ENCODE peak calls at places on chromosomes 11 and 22, in seven cellular contexts. J, N, Z, M, F, B and V are unnamed samples.

GRCh38 chr11:64245401-64245796 is 1.3 kb downstream of the PPP1R14B start:
- DNase-seq in Z (no peak), N (no peak), F (no peak), B (peak; percentile 55), M (no peak), J (no peak), V (no peak)

GRCh38 chr22:40347300-40347699 is 1.0 kb downstream of the ADSL start:
- DNase-seq in J (no peak), Z (no peak), B (no peak), N (no peak), M (no peak), F (no peak), V (no peak)

GRCh38 chr11:115612331-115612730 is 108.1 kb upstream of the CADM1 start:
- DNase-seq in N (no peak), J (no peak), B (no peak), Z (no peak), F (no peak), M (no peak), V (no peak)

GRCh38 chr11:9759519-9760179 is 95.8 kb downstream of the SWAP70 start:
- DNase-seq in M (no peak), Z (peak; percentile 66), J (peak; percentile 93), F (peak; percentile 99), N (no peak), B (peak; percentile 84), V (peak; percentile 69)

GRCh38 chr11:96964661-96965060 is 574.8 kb downstream of the JRKL start:
- DNase-seq in F (no peak), Z (no peak), M (no peak), N (no peak), J (no peak), B (no peak), V (no peak)

GRCh38 chr22:49295465-49295743 is 532.3 kb downstream of the BRD1 start:
- DNase-seq in M (peak; percentile 93), Z (no peak), N (peak; percentile 3), J (no peak), F (no peak), B (no peak), V (no peak)

GRCh38 chr11:111069076-111069475 is 176.4 kb upstream of the POU2AF2 start:
- DNase-seq in F (peak; percentile 32), J (no peak), B (no peak), N (no peak), M (no peak), Z (no peak), V (no peak)

GRCh38 chr22:30902496-30903357 is 65.8 kb downstream of the MORC2 start:
- DNase-seq in M (no peak), N (no peak), Z (no peak), J (peak; percentile 29), B (no peak), F (no peak), V (no peak)

GRCh38 chr11:14539867-14540475 is 19.8 kb upstream of the PSMA1 start:
- DNase-seq in M (no peak), Z (no peak), F (no peak), B (no peak), N (no peak), J (no peak), V (no peak)

GRCh38 chr11:118928870-118929495 is 3.3 kb upstream of the BCL9L start:
- DNase-seq in B (peak; percentile 78), F (no peak), N (no peak), J (no peak), Z (no peak), M (peak; percentile 87), V (no peak)

GRCh38 chr11:212150-213100 is 4.9 kb downstream of the RIC8A start:
- DNase-seq in N (no peak), Z (no peak), J (no peak), F (no peak), M (no peak), B (no peak), V (no peak)

GRCh38 chr22:37214431-37215025 is 2.3 kb upstream of the SSTR3 start:
- DNase-seq in Z (no peak), M (no peak), J (no peak), B (no peak), F (no peak), N (no peak), V (no peak)

GRCh38 chr11:70078095-70078795 is at the start of gene ANO1:
- DNase-seq in J (no peak), F (no peak), B (peak; percentile 32), M (no peak), Z (no peak), N (no peak), V (no peak)

GRCh38 chr11:17574799-17575144 is 27.7 kb downstream of the OTOG start:
- DNase-seq in J (no peak), N (no peak), F (no peak), Z (no peak), M (no peak), B (no peak), V (no peak)

GRCh38 chr11:62880231-62880802 is 379 bp upstream of the SLC3A2 start:
- DNase-seq in F (peak; percentile 82), M (peak; percentile 30), J (peak; percentile 67), B (no peak), N (no peak), Z (no peak), V (no peak)

GRCh38 chr11:85685131-85685819 is 720 bp downstream of the CCDC89 start:
- DNase-seq in Z (no peak), F (peak; percentile 25), N (no peak), J (no peak), B (peak; percentile 16), M (peak; percentile 18), V (no peak)

GRCh38 chr11:67493548-67494370 is 10.9 kb downstream of the AIP start:
- DNase-seq in Z (no peak), B (no peak), M (no peak), J (no peak), F (no peak), N (no peak), V (peak; percentile 23)

GRCh38 chr22:48186121-48186790 is 1423.8 kb downstream of the TBC1D22A start:
- DNase-seq in Z (no peak), N (no peak), M (no peak), F (no peak), J (no peak), B (no peak), V (no peak)

GRCh38 chr22:26053737-26054316 is 115.4 kb upstream of the SEZ6L start:
- DNase-seq in J (no peak), B (no peak), Z (no peak), M (no peak), N (no peak), F (no peak), V (no peak)

GRCh38 chr11:64095286-64095825 is 59.6 kb downstream of the FLRT1 start:
- DNase-seq in B (no peak), Z (no peak), M (peak; percentile 39), F (no peak), J (no peak), N (no peak), V (no peak)

GRCh38 chr11:63710476-63711217 is 29.3 kb downstream of the RTN3 start:
- DNase-seq in N (no peak), B (no peak), J (no peak), M (no peak), Z (no peak), F (peak; percentile 59), V (no peak)

GRCh38 chr11:30665067-30665466 is 78.9 kb upstream of the MPPED2 start:
- DNase-seq in J (no peak), B (no peak), N (no peak), F (no peak), Z (no peak), M (no peak), V (no peak)

GRCh38 chr11:43067681-43068080 is 244.1 kb upstream of the API5 start:
- DNase-seq in Z (no peak), F (no peak), J (no peak), B (no peak), N (no peak), M (no peak), V (no peak)

GRCh38 chr11:57370251-57370650 is 10.7 kb downstream of the PRG3 start:
- DNase-seq in M (no peak), B (no peak), N (no peak), F (peak; percentile 77), J (no peak), Z (no peak), V (no peak)

GRCh38 chr11:112756166-112756565 is 205.1 kb upstream of the NCAM1 start:
- DNase-seq in N (no peak), F (no peak), B (no peak), Z (no peak), J (no peak), M (no peak), V (no peak)

GRCh38 chr11:69007978-69008381 is 5.1 kb downstream of the MRGPRF start:
- DNase-seq in N (no peak), J (no peak), Z (no peak), F (no peak), B (no peak), M (no peak), V (no peak)

GRCh38 chr11:120945042-120945441 is 78.9 kb upstream of the TBCEL start:
- DNase-seq in N (no peak), F (no peak), B (no peak), J (no peak), Z (no peak), M (peak; percentile 6), V (no peak)

GRCh38 chr22:46766611-46767010 is 4.2 kb downstream of the TBC1D22A start:
- DNase-seq in N (no peak), B (no peak), F (no peak), J (no peak), Z (no peak), M (no peak), V (no peak)

GRCh38 chr11:132111341-132111740 is 740.9 kb downstream of the NTM start:
- DNase-seq in M (no peak), N (no peak), F (no peak), Z (no peak), J (no peak), B (no peak), V (no peak)